ENCODE peak calls at places on chromosomes 12 and 14, in four cellular contexts. A, Q, V and S are unnamed samples.

GRCh38 chr12:91921555-91921954 is 224.1 kb downstream of the BTG1 start:
- DNase-seq in A (no peak), V (no peak), Q (no peak), S (no peak)

GRCh38 chr12:95096852-95097251 is 23.4 kb upstream of the NR2C1 start:
- DNase-seq in Q (peak), V (no peak), A (no peak), S (no peak)

GRCh38 chr14:103700753-103701490 is 14.3 kb downstream of the XRCC3 start:
- DNase-seq in Q (no peak), V (no peak), A (no peak), S (no peak)

GRCh38 chr14:53764846-53765245 is 191.8 kb downstream of the BMP4 start:
- DNase-seq in V (no peak), A (no peak), Q (no peak), S (no peak)

GRCh38 chr14:86217523-86217922 is 687.6 kb downstream of the FLRT2 start:
- DNase-seq in V (no peak), A (no peak), Q (no peak), S (no peak)

GRCh38 chr14:92754956-92755355 is 6.5 kb upstream of the LGMN start:
- DNase-seq in V (no peak), Q (no peak), A (no peak), S (no peak)

GRCh38 chr12:78725951-78726550 is 138.5 kb upstream of the SYT1 start:
- DNase-seq in A (no peak), V (no peak), Q (no peak), S (no peak)

GRCh38 chr12:107340920-107341319 is 247.6 kb upstream of the CRY1 start:
- DNase-seq in V (no peak), A (no peak), Q (no peak), S (no peak)

GRCh38 chr14:73460691-73461127 is 2.4 kb upstream of the NUMB start:
- DNase-seq in A (no peak), Q (peak), V (peak), S (no peak)

GRCh38 chr12:5648692-5649338 is 216.9 kb downstream of the NTF3 start:
- DNase-seq in Q (peak), V (no peak), A (peak), S (no peak)

GRCh38 chr12:39618701-39619100 is 902 bp downstream of the ABCD2 start:
- DNase-seq in Q (no peak), V (no peak), A (no peak), S (no peak)

GRCh38 chr14:93115920-93116675 is at the start of gene ITPK1:
- DNase-seq in Q (peak), A (peak), V (peak), S (no peak)

GRCh38 chr12:10362325-10362724 is 27.5 kb downstream of the KLRK1 start:
- DNase-seq in Q (no peak), V (no peak), A (no peak), S (no peak)

GRCh38 chr12:6361834-6362233 is 13.5 kb downstream of the SCNN1A start:
- DNase-seq in V (peak), Q (peak), A (no peak), S (peak)

GRCh38 chr14:101876539-101876938 is 87.8 kb upstream of the DYNC1H1 start:
- DNase-seq in Q (peak), V (peak), A (peak), S (no peak)

GRCh38 chr14:102333395-102333794 is 13.8 kb downstream of the ZNF839 start:
- DNase-seq in V (no peak), Q (no peak), A (no peak), S (no peak)

GRCh38 chr14:95770777-95771176 is 56.9 kb upstream of the TCL1A start:
- DNase-seq in A (peak), V (no peak), Q (no peak), S (no peak)

GRCh38 chr14:20485900-20486299 is 16.7 kb downstream of the PNP start:
- DNase-seq in Q (no peak), A (peak), V (no peak), S (no peak)

GRCh38 chr12:120853188-120853587 is 51.0 kb downstream of the SPPL3 start:
- DNase-seq in A (no peak), V (peak), Q (peak), S (no peak)

GRCh38 chr14:30874120-30874998 is at the start of gene COCH:
- DNase-seq in V (no peak), A (peak), Q (peak), S (peak)

GRCh38 chr12:108193922-108194321 is 64.8 kb downstream of the WSCD2 start:
- DNase-seq in A (peak), Q (no peak), V (peak), S (no peak)

GRCh38 chr12:78866518-78866917 is 1.9 kb downstream of the SYT1 start:
- DNase-seq in A (no peak), Q (peak), V (no peak), S (no peak)

GRCh38 chr12:121789233-121789781 is 4.2 kb downstream of the RHOF start:
- DNase-seq in A (peak), Q (no peak), V (no peak), S (no peak)

GRCh38 chr14:30257946-30258661 is 300.9 kb upstream of the G2E3 start:
- DNase-seq in Q (no peak), V (no peak), A (no peak), S (no peak)

GRCh38 chr12:92365836-92366235 is 220.2 kb upstream of the BTG1 start:
- DNase-seq in V (no peak), Q (no peak), A (no peak), S (no peak)

GRCh38 chr12:76446090-76446489 is 97.9 kb upstream of the BBS10 start:
- DNase-seq in Q (no peak), A (no peak), V (no peak), S (no peak)

GRCh38 chr12:96445743-96446655 is 43.4 kb upstream of the CFAP54 start:
- DNase-seq in Q (peak), V (peak), A (peak), S (no peak)

GRCh38 chr12:128652136-128652751 is 171.5 kb downstream of the SLC15A4 start:
- DNase-seq in Q (no peak), V (no peak), A (no peak), S (no peak)

DNA sequence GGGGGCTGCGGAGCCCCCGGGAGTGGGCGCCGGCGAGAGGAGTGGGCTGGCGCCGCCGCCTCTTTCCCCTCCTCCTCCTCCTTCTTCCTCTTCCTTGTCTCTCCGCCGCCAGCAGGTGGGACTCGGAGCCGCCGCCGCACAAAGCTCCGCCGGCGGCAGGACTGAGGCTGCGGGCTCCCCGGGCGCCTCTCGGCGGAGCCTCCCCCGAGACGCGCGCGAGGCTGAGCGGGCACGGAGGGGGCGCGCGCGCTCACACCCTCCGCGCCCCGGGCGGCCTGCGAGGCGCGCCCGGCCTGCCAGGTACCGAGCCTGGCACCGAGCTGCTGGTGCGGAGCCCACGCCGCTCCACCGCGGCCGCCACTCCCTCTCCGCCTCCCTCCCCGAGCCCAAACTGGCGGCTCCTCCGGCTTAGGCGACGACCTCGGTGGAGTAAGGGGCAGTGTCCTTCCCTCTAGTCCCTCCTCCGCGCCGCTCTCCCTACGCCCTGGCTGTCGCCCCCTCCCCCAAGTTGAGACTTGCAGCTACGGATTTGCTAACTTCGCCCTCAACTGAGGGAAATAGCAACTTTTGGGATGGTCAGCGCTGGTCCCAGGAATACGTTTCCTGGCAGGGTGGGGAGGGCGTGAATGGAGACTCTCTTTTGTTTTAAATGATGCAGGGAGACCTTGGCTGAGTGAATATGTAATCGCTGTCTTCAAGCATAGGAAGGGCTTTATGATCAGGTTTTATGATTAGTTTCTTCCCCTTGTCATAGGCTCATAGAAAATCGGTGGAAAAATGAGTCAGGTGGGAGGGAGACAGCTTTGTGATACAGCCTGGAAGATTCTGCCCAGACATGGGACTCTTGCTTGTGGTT is 199.5 kb upstream of the CAND1 start:
- DNase-seq in Q (peak), A (peak), V (no peak), S (no peak)
- TF ChIP-seq CTCF in Q (no peak), A (no peak), V (no peak), S (peak)

DNA sequence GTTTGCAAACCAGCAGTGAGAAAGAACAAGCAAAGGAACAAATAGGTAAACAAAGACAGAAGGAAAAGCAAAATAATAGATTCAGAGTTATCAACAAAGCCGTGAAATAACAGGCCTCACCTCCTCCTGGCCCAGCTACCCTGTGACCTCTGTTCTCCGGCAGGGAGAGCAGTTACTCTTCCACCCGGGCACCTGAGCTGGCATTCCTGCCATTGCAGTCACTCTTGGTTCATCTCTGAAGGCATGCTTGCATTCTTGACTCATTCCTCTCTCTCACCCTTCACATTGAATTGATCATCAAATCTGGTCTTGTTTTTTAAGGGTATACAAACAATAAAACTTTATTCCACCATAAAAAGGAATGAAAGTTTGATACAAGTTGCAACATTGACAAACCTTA is 95.1 kb downstream of the TTC8 start:
- DNase-seq in Q (no peak), V (no peak), A (no peak), S (no peak)
- TF ChIP-seq CTCF in Q (no peak), V (no peak), A (no peak), S (no peak)

DNA sequence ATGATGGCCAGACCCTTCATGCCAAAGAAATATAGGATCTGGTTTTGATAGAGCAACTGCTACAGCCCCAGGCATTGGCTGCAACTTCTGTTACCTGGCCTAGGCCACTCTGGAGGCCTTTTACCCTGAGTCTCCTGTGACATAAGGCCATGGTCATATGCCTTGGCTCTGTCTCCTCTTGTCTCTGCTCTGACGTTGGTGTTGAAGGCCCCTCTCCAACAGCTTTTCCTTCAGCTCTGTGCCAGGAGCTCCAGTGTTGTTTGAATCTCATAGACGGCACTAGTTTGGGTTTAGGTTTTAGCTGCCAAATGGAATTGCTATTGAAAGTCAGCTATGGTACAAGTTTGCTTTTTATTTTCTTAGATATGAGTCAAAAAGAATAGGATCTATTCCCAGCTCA is 41.1 kb downstream of the TTLL5 start:
- DNase-seq in V (no peak), Q (no peak), A (no peak), S (no peak)
- TF ChIP-seq CTCF in V (no peak), Q (no peak), A (no peak), S (no peak)

DNA sequence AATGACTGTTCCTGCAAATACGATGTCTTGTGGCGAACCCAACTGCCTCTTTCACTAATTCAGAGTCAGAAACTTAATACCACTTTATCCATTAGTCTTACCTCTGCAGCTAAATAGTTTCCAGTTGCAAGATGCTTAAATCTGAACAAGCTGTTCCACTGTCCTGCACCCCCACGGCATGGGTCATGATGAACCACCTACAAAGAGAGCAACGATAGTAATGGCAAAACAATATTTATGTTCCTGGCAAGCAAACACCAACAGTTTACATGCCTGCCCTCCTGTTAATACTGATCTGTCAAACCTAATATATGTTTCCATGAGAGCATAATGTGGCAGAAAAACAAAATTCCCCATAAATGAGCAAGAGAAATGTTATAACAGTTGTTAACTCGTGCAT is 121.9 kb downstream of the ITPR2 start:
- DNase-seq in Q (no peak), V (no peak), A (no peak), S (no peak)
- TF ChIP-seq CTCF in Q (no peak), V (no peak), A (no peak), S (no peak)